ENCODE peak calls at places on chromosomes 16 and 17, in four cellular contexts. G, B, L and Q are unnamed samples.

GRCh38 chr16:84751947-84752346 is 52.1 kb downstream of the USP10 start:
- DNase-seq in L (peak), G (peak), B (no peak), Q (peak)

GRCh38 chr17:39099686-39100293 is 51.6 kb downstream of the PLXDC1 start:
- DNase-seq in B (peak), G (peak), L (peak), Q (peak)

GRCh38 chr16:87312008-87312407 is 5.2 kb downstream of the C16orf95 start:
- DNase-seq in G (no peak), B (no peak), L (no peak), Q (no peak)

GRCh38 chr17:27565874-27566672 is 64.9 kb upstream of the LGALS9 start:
- DNase-seq in B (peak), L (peak), G (no peak), Q (peak)

GRCh38 chr17:17398928-17399926 is 77.6 kb upstream of the MED9 start:
- DNase-seq in B (no peak), G (peak), L (no peak), Q (no peak)

GRCh38 chr16:79865918-79866317 is 265.4 kb upstream of the MAF start:
- DNase-seq in L (no peak), G (no peak), B (no peak), Q (no peak)

GRCh38 chr16:21083729-21084268 is 66.8 kb downstream of the DNAH3 start:
- DNase-seq in L (peak), G (peak), B (peak), Q (peak)

GRCh38 chr16:88507231-88507743 is 54.2 kb downstream of the ZFPM1 start:
- DNase-seq in B (no peak), L (no peak), G (no peak), Q (no peak)

GRCh38 chr17:50060951-50061712 is 5.2 kb downstream of the ITGA3 start:
- DNase-seq in L (peak), B (peak), G (peak), Q (peak)

GRCh38 chr16:52861614-52862022 is 191.1 kb downstream of the CHD9NB start:
- DNase-seq in L (no peak), B (peak), G (peak), Q (peak)

GRCh38 chr17:47915667-47916242 is 19.7 kb downstream of the SP2 start:
- DNase-seq in B (peak), G (no peak), L (no peak), Q (no peak)

GRCh38 chr17:82962163-82962720 is 117.2 kb upstream of the METRNL start:
- DNase-seq in G (peak), B (peak), L (peak), Q (no peak)

GRCh38 chr16:66361604-66362135 is 4.8 kb upstream of the CDH5 start:
- DNase-seq in G (no peak), L (no peak), B (no peak), Q (no peak)

GRCh38 chr16:3317315-3317999 is 12.2 kb downstream of the ZNF75A start:
- DNase-seq in G (peak), L (peak), B (peak), Q (peak)

GRCh38 chr16:58016841-58017446 is 8.6 kb upstream of the MMP15 start:
- DNase-seq in L (no peak), G (no peak), B (no peak), Q (no peak)

GRCh38 chr17:19387921-19388521 is 1.0 kb upstream of the MFAP4 start:
- DNase-seq in B (no peak), L (peak), G (peak), Q (peak)

GRCh38 chr16:83706394-83706793 is 101.4 kb upstream of the HSBP1 start:
- DNase-seq in L (peak), G (peak), B (peak), Q (peak)

GRCh38 chr16:24906199-24906808 is 60.5 kb downstream of the SLC5A11 start:
- DNase-seq in G (peak), L (peak), B (peak), Q (peak)

GRCh38 chr17:50176559-50177471 is 11.0 kb downstream of the SGCA start:
- DNase-seq in L (peak), B (peak), G (peak), Q (peak)

GRCh38 chr17:1032391-1032790 is 35.5 kb downstream of the TIMM22 start:
- DNase-seq in B (no peak), L (no peak), G (no peak), Q (no peak)

GRCh38 chr17:10087333-10087732 is 111.1 kb downstream of the GAS7 start:
- DNase-seq in L (no peak), B (no peak), G (no peak), Q (no peak)

GRCh38 chr17:40481106-40481505 is 20.3 kb downstream of the TNS4 start:
- DNase-seq in G (no peak), B (no peak), L (no peak), Q (no peak)

GRCh38 chr17:50346313-50347086 is 574 bp downstream of the XYLT2 start:
- DNase-seq in L (no peak), B (no peak), G (peak), Q (no peak)

GRCh38 chr17:2178798-2179505 is 124.0 kb downstream of the HIC1 start:
- DNase-seq in L (no peak), G (no peak), B (no peak), Q (peak)

DNA sequence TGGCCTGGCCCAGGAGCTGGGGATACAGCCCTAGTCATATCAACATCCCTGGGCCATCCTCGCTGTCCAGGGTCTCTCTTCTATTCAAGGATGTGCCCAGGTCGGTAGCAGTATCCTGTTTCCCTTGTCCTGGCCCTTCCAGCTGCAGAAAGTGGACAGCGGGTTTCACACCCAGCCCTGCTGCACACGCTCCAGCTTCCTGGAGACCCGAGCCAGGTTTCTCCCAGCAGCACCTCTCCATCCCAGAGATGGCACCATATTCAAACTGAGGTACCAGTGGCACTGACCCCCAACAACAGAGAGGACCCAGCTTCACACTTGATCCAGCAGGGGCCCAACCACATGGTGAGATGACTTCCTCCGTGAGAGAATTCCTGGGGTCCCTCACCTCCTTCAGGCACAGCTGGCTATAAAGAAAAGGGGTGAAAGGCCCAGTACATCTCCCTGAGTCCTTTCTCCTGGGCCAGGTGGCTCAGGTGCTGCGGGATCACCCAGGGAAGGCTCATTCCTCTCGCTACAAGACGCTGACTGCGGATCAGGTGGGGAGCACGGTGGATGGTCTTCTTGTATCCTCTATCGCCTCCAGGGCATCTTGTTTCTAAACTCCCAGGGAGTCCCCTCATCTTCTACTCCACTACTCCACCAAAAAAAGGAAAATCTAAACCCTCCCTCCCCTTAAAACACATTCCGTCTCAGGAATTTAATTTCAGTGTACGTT is 1.4 kb downstream of the CUEDC1 start:
- DNase-seq in G (no peak), B (no peak), L (no peak), Q (no peak)
- H3K4me3 ChIP-seq in G (peak), B (peak), L (peak), Q (peak)

GRCh38 chr16:11384184-11384955 is 39.1 kb downstream of the RMI2 start:
- DNase-seq in L (no peak), B (no peak), G (no peak), Q (no peak)

GRCh38 chr16:11386054-11386680 is 40.9 kb downstream of the RMI2 start:
- DNase-seq in G (no peak), B (no peak), L (no peak), Q (no peak)

GRCh38 chr16:11389083-11389482 is 43.8 kb downstream of the RMI2 start:
- DNase-seq in B (no peak), G (no peak), L (no peak), Q (no peak)

GRCh38 chr16:11384956-11385586 is 39.8 kb downstream of the RMI2 start:
- DNase-seq in G (no peak), B (no peak), L (no peak), Q (no peak)

GRCh38 chr16:11386791-11387546 is 41.7 kb downstream of the RMI2 start:
- DNase-seq in G (peak), B (no peak), L (peak), Q (peak)
- TF ChIP-seq CTCF in G (peak), B (peak), L (peak), Q (peak)

GRCh38 chr16:78608305-78608776 is 508.9 kb downstream of the WWOX start:
- DNase-seq in G (no peak), B (no peak), L (no peak), Q (no peak)
- H3K4me3 ChIP-seq in G (no peak), B (no peak), L (no peak), Q (no peak)

GRCh38 chr17:34398990-34399389 is 36.0 kb upstream of the CCL1 start:
- DNase-seq in B (no peak), G (no peak), L (no peak), Q (no peak)

GRCh38 chr17:34393401-34393800 is 30.4 kb upstream of the CCL1 start:
- DNase-seq in L (no peak), G (no peak), B (no peak), Q (no peak)

GRCh38 chr17:34401165-34401564 is 38.1 kb upstream of the CCL1 start:
- DNase-seq in L (no peak), G (no peak), B (no peak), Q (no peak)

GRCh38 chr17:34400301-34400931 is 37.4 kb upstream of the CCL1 start:
- DNase-seq in L (no peak), G (no peak), B (no peak), Q (no peak)

DNA sequence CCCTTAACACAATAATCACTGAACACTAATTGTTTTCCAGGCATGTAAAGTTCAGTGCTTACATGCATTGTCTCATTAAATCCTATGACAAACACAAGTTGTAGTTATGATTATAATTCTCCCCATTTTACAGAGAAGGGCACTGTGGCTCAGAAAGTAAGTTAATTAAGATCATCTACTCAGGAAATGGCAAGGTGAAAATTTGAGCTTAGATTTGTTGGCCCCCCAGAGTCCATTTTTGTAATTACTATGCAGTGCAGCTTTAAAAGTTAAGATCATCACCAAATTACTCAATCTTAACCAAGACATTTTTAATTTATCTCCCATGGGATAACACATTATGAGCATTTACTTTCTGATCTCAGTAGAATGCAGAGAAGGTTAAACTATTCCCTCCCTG is 34.2 kb upstream of the CCL1 start:
- DNase-seq in B (no peak), G (no peak), L (no peak), Q (no peak)
- TF ChIP-seq CTCF in B (no peak), G (no peak), L (no peak), Q (no peak)

DNA sequence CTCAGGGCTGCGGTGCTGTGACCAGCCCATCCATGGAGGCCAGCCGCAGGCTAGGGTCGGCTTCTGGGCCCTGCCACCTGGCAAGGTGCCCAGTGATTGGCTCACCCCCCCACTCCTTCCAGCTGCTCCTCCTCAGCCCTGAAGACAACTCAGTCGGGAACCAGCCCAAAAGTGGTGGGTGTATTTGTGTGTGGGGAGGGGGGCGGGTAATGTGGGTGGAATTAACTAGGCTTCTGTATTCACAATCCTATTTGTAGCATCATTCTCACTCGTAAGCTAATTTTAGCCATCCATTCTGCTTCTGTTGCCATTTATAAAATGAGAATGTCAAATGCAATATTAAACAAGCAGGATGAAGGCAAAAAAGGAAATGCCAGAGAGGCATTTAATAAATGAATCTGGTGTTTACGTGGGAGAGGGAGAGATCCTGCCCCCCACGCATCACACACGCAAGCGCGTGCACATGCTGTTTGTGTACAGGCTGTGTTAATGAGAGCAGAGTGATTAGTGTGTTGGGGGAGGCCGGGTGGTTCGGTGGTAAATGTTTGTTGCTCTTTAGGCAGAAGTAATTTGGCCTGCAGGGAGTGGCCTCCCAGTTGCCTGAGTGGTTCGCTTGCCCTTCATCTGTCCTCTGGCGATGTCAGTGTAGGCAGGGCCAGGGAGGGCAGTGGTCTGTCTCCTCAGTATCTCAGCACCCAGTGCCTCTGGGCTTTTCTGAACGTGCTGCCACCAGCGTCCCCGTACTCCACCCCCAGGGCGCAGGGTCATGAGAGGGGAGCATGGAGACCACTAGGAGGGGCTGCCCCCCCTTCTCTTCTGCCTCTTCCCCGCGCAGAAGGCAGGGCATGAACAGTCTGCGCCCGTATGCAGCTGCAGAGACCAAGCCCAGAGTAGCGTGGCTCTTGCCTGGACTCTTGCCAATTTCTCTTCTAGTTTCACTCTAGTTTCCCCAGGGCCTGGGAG is 140.0 kb downstream of the CCDC182 start:
- DNase-seq in B (peak), G (peak), L (peak), Q (peak)
- H3K4me3 ChIP-seq in B (no peak), G (no peak), L (no peak), Q (peak)